ENCODE peak calls at places on chromosomes 12 and 14, in four cellular contexts. One of them, this sample, is unnamed.
A peak's percentile ranks its signal among the peaks of the same experiment; 100 is the strongest.

GRCh38 chr14:76655331-76655730 is 105.9 kb upstream of the VASH1 start:
- DNase-seq in neural progenitor cell: no peak
- DNase-seq in hepatocyte: no peak
- DNase-seq in MM.1S: no peak
- DNase-seq in this sample: no peak

GRCh38 chr12:52199294-52199920 is 7.6 kb upstream of the KRT80 start:
- DNase-seq in MM.1S: no peak
- DNase-seq in hepatocyte: no peak
- DNase-seq in neural progenitor cell: no peak
- DNase-seq in this sample: no peak

GRCh38 chr14:69643430-69644200 is 32.2 kb downstream of the SUSD6 start:
- DNase-seq in hepatocyte: peak; percentile 77
- DNase-seq in neural progenitor cell: no peak
- DNase-seq in MM.1S: no peak
- DNase-seq in this sample: no peak

GRCh38 chr14:102078840-102079699 is 7.8 kb downstream of the HSP90AA1 start:
- DNase-seq in neural progenitor cell: no peak
- DNase-seq in hepatocyte: no peak
- DNase-seq in MM.1S: no peak
- DNase-seq in this sample: no peak

GRCh38 chr14:74712499-74713394 is at the start of the genes AREL1 and FCF1:
- DNase-seq in MM.1S: peak; percentile 80
- DNase-seq in neural progenitor cell: peak; percentile 94
- DNase-seq in hepatocyte: peak; percentile 93
- DNase-seq in this sample: peak; percentile 85

GRCh38 chr12:26878661-26879119 is 45.7 kb upstream of the ITPR2 start:
- DNase-seq in MM.1S: peak; percentile 77
- DNase-seq in neural progenitor cell: no peak
- DNase-seq in hepatocyte: peak; percentile 19
- DNase-seq in this sample: peak; percentile 57

GRCh38 chr12:96237465-96238077 is 43.4 kb downstream of the ELK3 start:
- DNase-seq in hepatocyte: no peak
- DNase-seq in MM.1S: no peak
- DNase-seq in neural progenitor cell: no peak
- DNase-seq in this sample: peak; percentile 32

GRCh38 chr14:102125546-102125945 is 14.2 kb upstream of the WDR20 start:
- DNase-seq in MM.1S: no peak
- DNase-seq in neural progenitor cell: no peak
- DNase-seq in hepatocyte: peak; percentile 32
- DNase-seq in this sample: no peak

GRCh38 chr12:131950182-131950913 is 606 bp downstream of the EP400 start:
- DNase-seq in MM.1S: peak; percentile 19
- DNase-seq in hepatocyte: peak; percentile 60
- DNase-seq in neural progenitor cell: peak; percentile 65
- DNase-seq in this sample: peak; percentile 45

GRCh38 chr14:105422695-105423487 is 3.3 kb downstream of the MTA1 start:
- DNase-seq in MM.1S: no peak
- DNase-seq in hepatocyte: no peak
- DNase-seq in neural progenitor cell: no peak
- DNase-seq in this sample: no peak

GRCh38 chr14:93073833-93074769 is 41.6 kb downstream of the ITPK1 start:
- DNase-seq in neural progenitor cell: no peak
- DNase-seq in MM.1S: no peak
- DNase-seq in hepatocyte: no peak
- DNase-seq in this sample: no peak

GRCh38 chr12:13000935-13001724 is 1.1 kb upstream of the HEBP1 start:
- DNase-seq in MM.1S: peak; percentile 63
- DNase-seq in hepatocyte: peak; percentile 87
- DNase-seq in neural progenitor cell: peak; percentile 89
- DNase-seq in this sample: no peak
- H3K27ac ChIP-seq in MM.1S: peak overlapping the region; percentile 54
- H3K27ac ChIP-seq in hepatocyte: peak overlapping the region; percentile 95
- H3K27ac ChIP-seq in neural progenitor cell: no peak overlapping the region
- H3K27ac ChIP-seq in this sample: no peak overlapping the region

DNA sequence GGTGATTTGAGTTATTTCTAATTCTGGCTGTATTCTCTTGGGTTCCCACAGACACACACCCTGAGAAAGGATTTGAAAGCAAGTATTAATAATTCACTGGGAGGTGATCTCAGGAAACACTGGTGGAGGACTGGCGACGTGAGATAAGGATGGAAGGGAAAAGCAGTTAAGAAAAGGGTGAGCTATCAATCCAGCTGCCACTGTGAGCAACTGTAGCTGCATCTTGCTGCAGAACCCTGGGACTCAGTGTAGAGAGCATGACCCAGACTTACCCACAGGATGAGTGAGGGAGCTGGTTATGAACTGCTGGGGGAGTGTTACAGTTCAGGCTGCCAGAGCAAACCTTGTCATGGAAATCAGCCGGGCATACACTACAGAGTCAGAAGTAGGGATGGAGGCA is 71.9 kb downstream of the RESF1 start:
- DNase-seq in MM.1S: no peak
- DNase-seq in hepatocyte: peak; percentile 6
- DNase-seq in neural progenitor cell: no peak
- DNase-seq in this sample: peak; percentile 9
- H2AFZ ChIP-seq in MM.1S: no peak overlapping the region
- H2AFZ ChIP-seq in hepatocyte: no peak overlapping the region
- H2AFZ ChIP-seq in neural progenitor cell: no peak overlapping the region
- H2AFZ ChIP-seq in this sample: no peak overlapping the region

GRCh38 chr12:9725471-9725870 is 7.4 kb downstream of the CLECL1 start:
- DNase-seq in MM.1S: no peak
- DNase-seq in hepatocyte: no peak
- DNase-seq in neural progenitor cell: no peak
- DNase-seq in this sample: no peak

GRCh38 chr12:9730011-9730410 is 2.9 kb downstream of the CLECL1 start:
- DNase-seq in hepatocyte: no peak
- DNase-seq in neural progenitor cell: no peak
- DNase-seq in MM.1S: no peak
- DNase-seq in this sample: no peak

GRCh38 chr12:9730591-9730990 is 2.3 kb downstream of the CLECL1 start:
- DNase-seq in MM.1S: no peak
- DNase-seq in neural progenitor cell: no peak
- DNase-seq in hepatocyte: no peak
- DNase-seq in this sample: no peak

GRCh38 chr12:9729082-9729481 is 3.8 kb downstream of the CLECL1 start:
- DNase-seq in neural progenitor cell: no peak
- DNase-seq in hepatocyte: no peak
- DNase-seq in MM.1S: no peak
- DNase-seq in this sample: no peak

DNA sequence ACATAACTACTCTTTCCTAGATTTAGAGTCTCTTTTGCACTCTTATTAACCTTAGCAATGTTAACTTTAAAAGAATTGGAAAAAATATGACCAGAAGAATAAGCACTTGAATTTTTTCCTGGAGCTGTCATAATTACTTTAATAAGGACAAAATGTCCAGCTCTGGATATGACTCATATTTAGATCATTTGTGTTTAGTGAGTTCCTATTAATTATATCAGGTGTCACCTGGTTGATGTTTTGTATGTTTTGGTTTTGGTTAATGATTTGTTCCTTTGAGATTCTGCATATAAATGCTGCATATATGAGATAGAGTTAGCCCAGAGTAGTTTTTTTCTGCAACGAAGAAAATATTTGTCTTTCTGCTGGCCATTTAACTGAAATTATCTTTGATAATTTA is 5.1 kb downstream of the CLECL1 start:
- DNase-seq in neural progenitor cell: no peak
- DNase-seq in MM.1S: no peak
- DNase-seq in hepatocyte: no peak
- DNase-seq in this sample: no peak
- H3K27ac ChIP-seq in neural progenitor cell: no peak overlapping the region
- H3K27ac ChIP-seq in MM.1S: no peak overlapping the region
- H3K27ac ChIP-seq in hepatocyte: no peak overlapping the region
- H3K27ac ChIP-seq in this sample: no peak overlapping the region

GRCh38 chr12:95142752-95143151 is 69.3 kb upstream of the NR2C1 start:
- DNase-seq in hepatocyte: no peak
- DNase-seq in neural progenitor cell: no peak
- DNase-seq in MM.1S: no peak
- DNase-seq in this sample: no peak

GRCh38 chr12:95150501-95150900 is 66.8 kb downstream of the FGD6 start:
- DNase-seq in MM.1S: no peak
- DNase-seq in neural progenitor cell: no peak
- DNase-seq in hepatocyte: no peak
- DNase-seq in this sample: no peak

GRCh38 chr12:95147836-95148235 is 69.4 kb downstream of the FGD6 start:
- DNase-seq in neural progenitor cell: peak; percentile 1
- DNase-seq in MM.1S: no peak
- DNase-seq in hepatocyte: no peak
- DNase-seq in this sample: no peak

GRCh38 chr12:95143784-95144205 is 70.4 kb upstream of the NR2C1 start:
- DNase-seq in hepatocyte: no peak
- DNase-seq in neural progenitor cell: no peak
- DNase-seq in MM.1S: no peak
- DNase-seq in this sample: no peak

DNA sequence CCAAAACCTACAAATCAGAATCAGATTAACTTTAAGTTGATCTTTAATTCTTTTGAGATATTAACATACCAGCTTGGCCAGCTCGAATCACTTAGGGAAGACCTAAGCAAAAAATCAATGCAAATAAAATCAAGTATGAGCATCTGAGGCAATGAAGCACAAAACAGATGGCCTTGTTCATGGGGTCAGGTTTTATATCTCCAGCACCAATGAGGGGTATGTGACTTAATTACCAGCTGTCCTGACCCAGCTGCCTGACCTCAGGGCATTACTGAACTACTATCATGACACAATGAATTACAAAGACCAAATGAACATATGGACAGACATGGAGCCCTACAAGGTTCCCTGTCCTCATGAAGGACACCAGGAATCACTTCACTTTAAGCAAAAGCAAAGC is 70.5 kb downstream of the FGD6 start:
- DNase-seq in neural progenitor cell: no peak
- DNase-seq in hepatocyte: no peak
- DNase-seq in MM.1S: no peak
- DNase-seq in this sample: no peak
- H2AFZ ChIP-seq in neural progenitor cell: no peak overlapping the region
- H2AFZ ChIP-seq in hepatocyte: no peak overlapping the region
- H2AFZ ChIP-seq in MM.1S: no peak overlapping the region
- H2AFZ ChIP-seq in this sample: no peak overlapping the region

DNA sequence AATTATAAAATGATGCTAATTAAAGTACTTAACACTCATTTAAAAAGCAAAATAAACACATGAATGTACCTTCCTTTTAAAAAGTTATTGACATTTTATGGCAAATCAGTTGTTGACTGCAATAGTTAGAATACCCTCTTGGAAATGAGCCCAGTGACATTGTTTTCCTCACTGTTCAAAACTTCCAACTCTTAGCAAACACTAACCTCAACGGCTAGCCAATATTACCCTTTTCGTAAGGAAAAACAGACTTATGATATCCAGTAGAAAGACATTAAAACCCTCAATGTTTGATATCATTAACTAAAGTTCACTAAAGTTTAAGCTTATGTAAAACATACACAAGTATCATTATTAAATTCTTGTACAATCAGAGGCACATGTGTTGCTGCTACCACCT is 83.6 kb downstream of the EPS8 start:
- DNase-seq in neural progenitor cell: no peak
- DNase-seq in MM.1S: no peak
- DNase-seq in hepatocyte: no peak
- DNase-seq in this sample: no peak
- H3K27ac ChIP-seq in neural progenitor cell: no peak overlapping the region
- H3K27ac ChIP-seq in MM.1S: no peak overlapping the region
- H3K27ac ChIP-seq in hepatocyte: no peak overlapping the region
- H3K27ac ChIP-seq in this sample: no peak overlapping the region

DNA sequence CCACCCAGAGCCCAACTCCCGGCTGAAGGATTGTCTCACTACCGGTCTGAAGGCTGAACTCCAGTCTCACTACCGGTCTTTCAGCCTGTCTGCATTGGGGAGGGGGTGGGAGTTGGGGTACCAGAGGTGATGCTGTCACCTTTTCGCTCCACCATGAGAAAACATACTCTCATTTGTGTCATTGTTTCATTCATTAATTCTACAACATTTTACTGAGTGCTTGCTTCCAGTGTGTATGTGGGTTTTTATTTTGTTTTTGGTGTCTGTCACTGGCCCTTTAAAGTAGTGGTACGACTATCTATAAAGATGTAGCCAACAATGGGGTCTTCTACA is 524 bp upstream of the CDK4 start:
- DNase-seq in hepatocyte: no peak
- DNase-seq in MM.1S: no peak
- DNase-seq in neural progenitor cell: no peak
- DNase-seq in this sample: no peak
- H2AFZ ChIP-seq in hepatocyte: peak overlapping the region; percentile 22
- H2AFZ ChIP-seq in MM.1S: peak overlapping the region; percentile 66
- H2AFZ ChIP-seq in neural progenitor cell: no peak overlapping the region
- H2AFZ ChIP-seq in this sample: peak overlapping the region; percentile 54